ENCODE peak calls at places on chromosome 16, in ten cellular contexts. X is transverse colon, J is HepG2, T is GM23338, I is GM12891, B is sigmoid colon, V is breast epithelium, U is SK-N-MC, Q is stomach, D is endothelial cell of umbilical vein. F is an unnamed sample.

GRCh38 chr16:67786491-67786890 is 19.9 kb downstream of the RANBP10 start:
- DNase-seq in X (no peak), J (no peak), T (no peak), I (no peak), B (no peak), V (no peak), U (no peak), Q (no peak), D (no peak), F (no peak)

GRCh38 chr16:77683845-77684526 is 38.3 kb upstream of the NUDT7 start:
- DNase-seq in X (no peak), J (no peak), T (no peak), I (no peak), B (no peak), V (no peak), U (no peak), Q (no peak), D (no peak), F (no peak)

GRCh38 chr16:56860226-56861020 is 4.6 kb upstream of the SLC12A3 start:
- DNase-seq in X (peak), J (peak), T (no peak), I (peak), B (no peak), V (no peak), U (no peak), Q (no peak), D (no peak), F (no peak)

GRCh38 chr16:49462989-49463371 is 89.4 kb downstream of the C16orf78 start:
- DNase-seq in X (no peak), J (no peak), T (no peak), I (no peak), B (peak), V (no peak), U (no peak), Q (peak), D (no peak), F (peak)

GRCh38 chr16:79998143-79998542 is 397.6 kb upstream of the MAF start:
- DNase-seq in X (no peak), J (no peak), T (no peak), I (no peak), B (no peak), V (no peak), U (no peak), Q (no peak), D (no peak), F (no peak)

GRCh38 chr16:11032922-11033291 is 88.5 kb downstream of the CLEC16A start:
- DNase-seq in X (peak), J (no peak), T (peak), I (no peak), B (peak), V (peak), U (no peak), Q (peak), D (no peak), F (no peak)

GRCh38 chr16:29820730-29821662 is 734 bp downstream of the MVP start:
- DNase-seq in X (peak), J (no peak), T (no peak), I (peak), B (no peak), V (no peak), U (no peak), Q (peak), D (no peak), F (peak)

GRCh38 chr16:20441221-20441620 is 10.1 kb upstream of the ACSM2A start:
- DNase-seq in X (no peak), J (no peak), T (no peak), I (no peak), B (no peak), V (no peak), U (no peak), Q (no peak), D (no peak), F (no peak)

GRCh38 chr16:89178453-89179147 is 7.1 kb downstream of the CDH15 start:
- DNase-seq in X (no peak), J (no peak), T (no peak), I (no peak), B (no peak), V (no peak), U (no peak), Q (no peak), D (no peak), F (peak)

GRCh38 chr16:16788004-16788403 is 409.1 kb downstream of the NPIPA7 start:
- DNase-seq in X (no peak), J (no peak), T (peak), I (no peak), B (no peak), V (no peak), U (no peak), Q (no peak), D (no peak), F (no peak)

GRCh38 chr16:56848056-56848936 is 16.7 kb upstream of the SLC12A3 start:
- DNase-seq in X (no peak), J (no peak), T (no peak), I (no peak), B (no peak), V (no peak), U (no peak), Q (no peak), D (peak), F (peak)

GRCh38 chr16:76278976-76279375 is 1.8 kb downstream of the CNTNAP4 start:
- DNase-seq in X (no peak), J (peak), T (peak), I (no peak), B (no peak), V (no peak), U (no peak), Q (no peak), D (no peak), F (no peak)

GRCh38 chr16:75238132-75238852 is 13.1 kb downstream of the BCAR1 start:
- DNase-seq in X (peak), J (peak), T (no peak), I (no peak), B (peak), V (peak), U (no peak), Q (peak), D (no peak), F (peak)

GRCh38 chr16:64339052-64339770 is 782.7 kb downstream of the CDH11 start:
- DNase-seq in X (no peak), J (no peak), T (no peak), I (no peak), B (no peak), V (no peak), U (no peak), Q (no peak), D (no peak), F (no peak)

GRCh38 chr16:19657831-19658230 is 60.2 kb downstream of the KNOP1 start:
- DNase-seq in X (no peak), J (no peak), T (no peak), I (no peak), B (no peak), V (no peak), U (no peak), Q (no peak), D (no peak), F (no peak)

GRCh38 chr16:67897231-67897630 is 4.2 kb downstream of the PSKH1 start:
- DNase-seq in X (no peak), J (no peak), T (no peak), I (no peak), B (no peak), V (peak), U (no peak), Q (no peak), D (peak), F (no peak)

GRCh38 chr16:17947637-17948036 is 388.9 kb downstream of the NPIPA8 start:
- DNase-seq in X (no peak), J (no peak), T (no peak), I (no peak), B (no peak), V (no peak), U (no peak), Q (no peak), D (no peak), F (no peak)

GRCh38 chr16:57648590-57649442 is 19.3 kb upstream of the ADGRG3 start:
- DNase-seq in X (peak), J (peak), T (peak), I (peak), B (peak), V (peak), U (peak), Q (peak), D (peak), F (no peak)

GRCh38 chr16:77788196-77789084 is at the start of gene VAT1L:
- DNase-seq in X (no peak), J (no peak), T (peak), I (peak), B (no peak), V (no peak), U (no peak), Q (no peak), D (peak), F (peak)

GRCh38 chr16:55647798-55648197 is 8.0 kb upstream of the SLC6A2 start:
- DNase-seq in X (no peak), J (no peak), T (no peak), I (no peak), B (no peak), V (no peak), U (no peak), Q (no peak), D (no peak), F (no peak)

GRCh38 chr16:49600976-49601375 is 227.4 kb downstream of the C16orf78 start:
- DNase-seq in X (no peak), J (no peak), T (no peak), I (no peak), B (no peak), V (no peak), U (no peak), Q (no peak), D (no peak), F (no peak)

GRCh38 chr16:17271687-17272086 is 199.1 kb downstream of the XYLT1 start:
- DNase-seq in X (peak), J (no peak), T (no peak), I (no peak), B (no peak), V (no peak), U (no peak), Q (peak), D (no peak), F (no peak)

GRCh38 chr16:15811778-15812750 is 44.8 kb downstream of the MYH11 start:
- DNase-seq in X (no peak), J (no peak), T (peak), I (no peak), B (peak), V (peak), U (peak), Q (peak), D (no peak), F (peak)

GRCh38 chr16:27179500-27180072 is 23.7 kb upstream of the KDM8 start:
- DNase-seq in X (peak), J (peak), T (peak), I (peak), B (peak), V (peak), U (no peak), Q (peak), D (peak), F (peak)

GRCh38 chr16:71360378-71360777 is 1.9 kb downstream of the CALB2 start:
- DNase-seq in X (no peak), J (peak), T (no peak), I (no peak), B (no peak), V (peak), U (no peak), Q (no peak), D (peak), F (no peak)

GRCh38 chr16:11431915-11432465 is 86.7 kb downstream of the RMI2 start:
- DNase-seq in X (no peak), J (peak), T (no peak), I (no peak), B (no peak), V (no peak), U (no peak), Q (no peak), D (no peak), F (no peak)

GRCh38 chr16:57624806-57625500 is 3.5 kb upstream of the ADGRG1 start:
- DNase-seq in X (no peak), J (no peak), T (no peak), I (no peak), B (no peak), V (no peak), U (no peak), Q (no peak), D (no peak), F (no peak)

GRCh38 chr16:566475-567361 is at the start of gene NHLRC4:
- DNase-seq in X (peak), J (peak), T (peak), I (peak), B (peak), V (no peak), U (no peak), Q (peak), D (peak), F (peak)

GRCh38 chr16:13906426-13907089 is 13.4 kb upstream of the ERCC4 start:
- DNase-seq in X (no peak), J (no peak), T (no peak), I (no peak), B (no peak), V (no peak), U (no peak), Q (no peak), D (no peak), F (no peak)

DNA sequence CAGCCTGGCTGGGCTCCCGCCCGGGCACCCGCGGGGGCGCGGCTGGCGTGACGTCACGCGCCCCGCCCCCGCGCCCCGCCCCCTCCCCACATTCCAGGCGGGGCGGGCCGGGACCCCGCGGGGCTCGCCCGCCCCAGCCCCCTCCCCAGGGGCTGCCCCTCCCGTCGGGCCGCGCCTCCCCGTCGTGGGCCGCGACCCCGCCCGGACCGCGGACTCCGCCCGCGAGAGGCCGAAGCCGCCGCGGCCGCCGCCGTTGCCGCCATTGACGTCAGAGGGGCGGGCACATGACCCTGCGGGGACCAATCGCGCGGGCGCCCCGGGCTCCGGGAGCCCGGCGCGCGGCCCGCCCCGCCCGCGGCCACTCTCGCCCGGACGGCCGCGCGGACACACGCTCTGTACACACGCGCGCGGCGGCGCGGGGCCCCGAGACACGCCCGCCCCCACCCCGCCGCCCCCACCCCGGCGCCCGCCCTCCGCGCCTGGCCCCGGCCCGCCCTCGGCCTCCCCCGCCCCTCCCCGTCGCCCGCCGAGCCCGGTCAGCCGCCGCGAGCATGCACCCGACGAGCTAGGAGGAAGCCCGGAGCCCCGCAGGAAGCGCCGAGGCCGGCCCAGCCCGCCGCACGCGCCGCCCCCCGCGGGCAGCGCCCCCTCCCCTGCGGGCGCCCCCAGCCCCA is at the start of gene CMIP:
- DNase-seq in X (peak), J (peak), T (peak), I (peak), B (peak), V (peak), U (no peak), Q (peak), D (peak), F (peak)
- TF ChIP-seq POLR2AphosphoS5 in X (no peak), J (no peak), T (no peak), I (no peak), B (peak), V (no peak), U (no peak), Q (peak), D (no peak), F (no peak)

GRCh38 chr16:53061701-53062159 is 6.9 kb downstream of the CHD9 start:
- DNase-seq in X (peak), J (peak), T (no peak), I (no peak), B (no peak), V (no peak), U (no peak), Q (peak), D (no peak), F (no peak)
- TF ChIP-seq POLR2AphosphoS5 in X (no peak), J (no peak), T (no peak), I (no peak), B (no peak), V (no peak), U (no peak), Q (no peak), D (no peak), F (no peak)

DNA sequence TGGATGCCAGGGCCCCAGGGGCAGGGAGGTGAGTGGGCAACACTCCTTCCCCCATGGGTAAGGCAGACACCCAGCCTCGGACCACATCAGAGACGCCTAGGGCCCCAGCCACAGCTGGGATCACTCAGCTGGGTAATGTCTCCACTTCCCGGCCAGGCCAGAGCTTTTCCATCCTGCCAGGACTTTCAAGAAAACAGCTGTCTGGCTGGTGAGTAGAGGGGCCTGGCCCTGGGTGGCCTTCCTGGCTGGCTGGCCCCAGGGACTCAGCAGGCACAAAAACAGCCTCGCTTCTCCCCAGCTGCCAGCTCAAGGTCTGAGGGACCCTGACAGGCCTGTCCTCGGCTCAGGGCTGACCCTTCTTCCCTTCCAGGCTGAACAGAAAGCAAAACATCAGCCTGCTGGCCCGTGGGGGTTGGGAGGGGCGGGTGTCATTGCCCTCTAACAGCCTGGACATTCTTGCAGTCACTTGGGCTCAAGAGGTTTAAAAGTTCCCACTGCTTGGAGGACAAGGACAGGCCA is 45.3 kb upstream of the JPH3 start:
- DNase-seq in X (no peak), J (no peak), T (no peak), I (no peak), B (peak), V (no peak), U (no peak), Q (no peak), D (no peak), F (peak)
- TF ChIP-seq POLR2AphosphoS5 in X (peak), J (no peak), T (no peak), I (no peak), B (peak), V (no peak), U (no peak), Q (peak), D (no peak), F (peak)

GRCh38 chr16:72996291-72997062 is 51.5 kb downstream of the ZFHX3 start:
- DNase-seq in X (peak), J (peak), T (no peak), I (no peak), B (no peak), V (no peak), U (no peak), Q (peak), D (no peak), F (peak)
- TF ChIP-seq POLR2AphosphoS5 in X (no peak), J (no peak), T (no peak), I (no peak), B (no peak), V (no peak), U (no peak), Q (peak), D (no peak), F (no peak)

GRCh38 chr16:83728518-83728917 is 79.3 kb upstream of the HSBP1 start:
- DNase-seq in X (no peak), J (no peak), T (no peak), I (no peak), B (no peak), V (no peak), U (no peak), Q (no peak), D (no peak), F (no peak)

GRCh38 chr16:83727751-83728352 is 79.9 kb upstream of the HSBP1 start:
- DNase-seq in X (no peak), J (no peak), T (peak), I (no peak), B (no peak), V (no peak), U (no peak), Q (no peak), D (no peak), F (peak)

GRCh38 chr16:83725313-83725712 is 82.5 kb upstream of the HSBP1 start:
- DNase-seq in X (no peak), J (no peak), T (no peak), I (no peak), B (no peak), V (no peak), U (no peak), Q (no peak), D (no peak), F (no peak)

GRCh38 chr16:83723901-83724300 is 83.9 kb upstream of the HSBP1 start:
- DNase-seq in X (no peak), J (no peak), T (no peak), I (no peak), B (no peak), V (no peak), U (no peak), Q (no peak), D (no peak), F (no peak)

DNA sequence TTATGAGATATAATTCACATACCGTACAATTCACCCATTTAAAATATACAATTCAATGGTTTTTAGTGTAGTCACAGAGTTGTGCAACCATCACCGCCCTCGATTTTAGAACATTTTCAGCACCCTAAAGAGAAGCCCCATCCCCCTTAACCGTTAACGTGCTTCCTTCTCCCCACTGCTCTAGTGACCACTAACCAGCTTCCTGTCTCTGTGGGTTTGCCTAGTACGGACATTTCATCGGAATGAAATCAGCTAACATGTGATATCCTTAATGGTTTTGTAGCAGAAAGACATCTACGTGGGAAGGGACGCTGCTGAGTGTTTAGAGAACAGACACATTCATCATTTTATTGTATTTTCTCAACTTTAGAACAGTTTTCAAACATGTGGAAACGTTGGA is 80.8 kb upstream of the HSBP1 start:
- DNase-seq in X (no peak), J (no peak), T (no peak), I (no peak), B (no peak), V (no peak), U (no peak), Q (no peak), D (no peak), F (no peak)
- TF ChIP-seq POLR2AphosphoS5 in X (no peak), J (no peak), T (no peak), I (no peak), B (no peak), V (no peak), U (no peak), Q (no peak), D (no peak), F (no peak)